ENCODE peak calls at places on chromosomes 1 and 21, in five cellular contexts. I, E, A, X and K are unnamed samples.

GRCh38 chr1:90340604-90341003 is 345.7 kb downstream of the ZNF326 start:
- DNase-seq in I (peak), E (no peak), X (no peak), A (no peak), K (no peak)

GRCh38 chr1:22364764-22365163 is 86.9 kb upstream of the ZBTB40 start:
- DNase-seq in I (no peak), E (peak), A (no peak), X (no peak), K (no peak)

GRCh38 chr1:15826810-15827507 is 19.5 kb upstream of the UQCRHL start:
- DNase-seq in E (no peak), I (no peak), A (no peak), X (no peak), K (no peak)

GRCh38 chr21:34835526-34835925 is 166.7 kb downstream of the CLIC6 start:
- DNase-seq in X (no peak), E (no peak), A (no peak), I (peak), K (peak)

GRCh38 chr1:156641761-156642264 is at the start of gene BCAN:
- DNase-seq in I (no peak), A (no peak), E (no peak), X (no peak), K (no peak)

GRCh38 chr1:193786996-193787546 is 600.7 kb upstream of the B3GALT2 start:
- DNase-seq in E (no peak), I (no peak), X (no peak), A (no peak), K (peak)

GRCh38 chr1:39711359-39712340 is 20.4 kb upstream of the HPCAL4 start:
- DNase-seq in I (no peak), X (no peak), A (no peak), E (peak), K (no peak)

GRCh38 chr21:37231671-37232070 is 35.5 kb downstream of the VPS26C start:
- DNase-seq in I (no peak), E (no peak), A (no peak), X (no peak), K (no peak)

GRCh38 chr1:38071530-38072266 is 25.1 kb upstream of the POU3F1 start:
- DNase-seq in A (no peak), X (no peak), E (peak), I (no peak), K (no peak)

GRCh38 chr1:211643324-211644212 is 31.9 kb downstream of the NEK2 start:
- DNase-seq in A (peak), I (no peak), E (peak), X (no peak), K (peak)

GRCh38 chr1:169046671-169047070 is 59.8 kb upstream of the ATP1B1 start:
- DNase-seq in E (no peak), A (no peak), I (no peak), X (no peak), K (peak)

GRCh38 chr1:224502459-224503160 is 68.0 kb upstream of the WDR26 start:
- DNase-seq in A (peak), I (peak), E (peak), X (no peak), K (peak)

GRCh38 chr1:155219592-155220031 is 11.1 kb downstream of the MTX1 start:
- DNase-seq in I (peak), E (peak), A (no peak), X (no peak), K (peak)

GRCh38 chr1:33257388-33257758 is 1.1 kb downstream of the ZNF362 start:
- DNase-seq in E (no peak), X (no peak), I (no peak), A (no peak), K (no peak)

GRCh38 chr21:29798840-29799239 is 141.0 kb downstream of the GRIK1 start:
- DNase-seq in I (no peak), E (no peak), A (no peak), X (no peak), K (no peak)

GRCh38 chr1:110084226-110085078 is 14.0 kb upstream of the ALX3 start:
- DNase-seq in E (no peak), I (peak), A (peak), X (peak), K (peak)

GRCh38 chr1:34681481-34682451 is 73.1 kb upstream of the GJB5 start:
- DNase-seq in E (peak), A (peak), I (peak), X (peak), K (peak)

GRCh38 chr1:62232885-62233284 is 38.2 kb downstream of the L1TD1 start:
- DNase-seq in A (no peak), E (no peak), X (no peak), I (no peak), K (no peak)

GRCh38 chr1:91613594-91613993 is 112.9 kb downstream of the CDC7 start:
- DNase-seq in X (no peak), I (no peak), A (no peak), E (no peak), K (peak)

GRCh38 chr1:234170622-234171021 is 202.6 kb upstream of the COA6 start:
- DNase-seq in E (no peak), A (no peak), I (peak), X (no peak), K (no peak)

GRCh38 chr1:200346744-200347143 is 63.1 kb downstream of the ZNF281 start:
- DNase-seq in X (no peak), E (no peak), A (no peak), I (no peak), K (no peak)

GRCh38 chr1:34900775-34901502 is 28.5 kb downstream of the DLGAP3 start:
- DNase-seq in I (no peak), A (no peak), E (no peak), X (no peak), K (no peak)

GRCh38 chr1:235286667-235287066 is 41.3 kb downstream of the ARID4B start:
- DNase-seq in X (no peak), E (no peak), A (no peak), I (no peak), K (no peak)

GRCh38 chr1:192538407-192539311 is 36.9 kb upstream of the RGS1 start:
- DNase-seq in I (no peak), A (no peak), E (no peak), X (peak), K (no peak)

GRCh38 chr1:162075862-162076261 is 6.4 kb downstream of the NOS1AP start:
- DNase-seq in I (no peak), A (no peak), X (no peak), E (no peak), K (no peak)

GRCh38 chr1:21598904-21599303 is 70.3 kb downstream of the RAP1GAP start:
- DNase-seq in I (no peak), E (no peak), A (no peak), X (no peak), K (no peak)

GRCh38 chr21:41767606-41768370 is 936 bp upstream of the RIPK4 start:
- DNase-seq in I (no peak), E (no peak), X (no peak), A (no peak), K (no peak)

GRCh38 chr1:88684482-88685238 is 587 bp downstream of the PKN2 start:
- DNase-seq in X (no peak), E (peak), A (peak), I (peak), K (peak)

GRCh38 chr1:31467005-31467674 is 54.1 kb downstream of the SERINC2 start:
- DNase-seq in X (no peak), E (no peak), I (no peak), A (no peak), K (no peak)

GRCh38 chr21:43916691-43917514 is 51.9 kb downstream of the AGPAT3 start:
- DNase-seq in E (peak), A (no peak), I (no peak), X (peak), K (no peak)

GRCh38 chr1:50348449-50349241 is 74.6 kb downstream of the DMRTA2 start:
- DNase-seq in E (peak), I (peak), A (peak), X (no peak), K (peak)

GRCh38 chr1:244836135-244836521 is 670 bp downstream of the COX20 start:
- DNase-seq in E (peak), X (no peak), I (peak), A (no peak), K (no peak)

GRCh38 chr21:37793660-37794059 is 122.6 kb downstream of the KCNJ6 start:
- DNase-seq in A (no peak), I (no peak), E (no peak), X (no peak), K (no peak)

GRCh38 chr1:20604678-20605077 is 15.8 kb downstream of the CDA start:
- DNase-seq in A (no peak), X (no peak), I (peak), E (no peak), K (peak)

GRCh38 chr1:155471891-155472290 is 90.7 kb downstream of the ASH1L start:
- DNase-seq in A (no peak), I (no peak), X (no peak), E (no peak), K (no peak)

GRCh38 chr1:154906621-154907081 is 29.9 kb downstream of the PMVK start:
- DNase-seq in E (no peak), A (peak), I (peak), X (no peak), K (peak)

GRCh38 chr1:80054129-80054528 is 1047.6 kb upstream of the ADGRL4 start:
- DNase-seq in E (peak), I (no peak), A (no peak), X (no peak), K (no peak)

GRCh38 chr1:117967472-117967871 is 37.9 kb downstream of the WDR3 start:
- DNase-seq in X (no peak), A (no peak), I (no peak), E (no peak), K (no peak)

GRCh38 chr1:148357037-148357436 is 126.1 kb downstream of the PPIAL4G start:
- DNase-seq in A (no peak), X (no peak), E (no peak), I (no peak), K (no peak)

GRCh38 chr1:148362930-148363810 is 119.9 kb downstream of the PPIAL4G start:
- DNase-seq in E (no peak), I (no peak), A (no peak), X (no peak), K (no peak)

GRCh38 chr1:148367596-148367995 is 115.5 kb downstream of the PPIAL4G start:
- DNase-seq in X (no peak), E (no peak), A (no peak), I (no peak), K (no peak)

DNA sequence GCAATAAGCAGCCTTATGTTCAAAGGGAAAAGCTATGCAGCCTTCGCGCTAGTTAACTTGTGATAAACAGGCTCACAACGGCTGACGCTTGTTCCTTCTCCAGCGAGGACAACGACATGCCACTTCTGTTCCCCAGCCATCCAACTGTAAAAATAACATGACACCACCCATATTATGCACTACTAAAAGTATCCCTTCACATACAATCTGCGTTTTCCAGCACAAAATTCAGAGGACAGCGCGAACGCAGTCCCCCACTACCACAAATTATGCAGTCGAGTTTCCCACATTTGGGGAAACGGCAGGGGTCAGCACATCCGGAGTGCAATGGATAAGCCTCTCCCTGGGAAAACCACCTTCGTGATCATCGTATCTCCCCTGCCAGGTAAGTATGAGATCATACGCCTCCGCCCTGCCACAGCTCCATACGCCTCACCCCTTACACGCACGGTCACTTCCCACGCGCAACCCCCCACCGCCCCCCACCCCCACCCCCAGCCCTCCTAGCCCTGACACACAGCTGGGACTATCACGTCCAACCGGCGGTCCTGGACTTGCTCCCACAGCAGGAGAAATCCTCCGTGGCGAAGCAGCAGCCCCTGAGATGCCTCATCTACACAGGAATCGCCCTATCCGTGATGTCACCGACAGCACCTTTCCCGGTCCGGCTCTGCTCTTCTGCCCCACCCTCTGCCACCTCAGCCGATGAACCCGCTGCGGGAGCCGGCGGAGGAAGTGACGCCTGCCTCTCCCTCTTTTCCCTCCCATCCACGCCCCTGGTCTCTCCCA is 120.8 kb downstream of the PPIAL4G start:
- DNase-seq in E (no peak), I (no peak), X (peak), A (peak), K (peak)
- H3K27ac ChIP-seq in E (no peak), I (no peak), X (no peak), A (no peak), K (peak)

GRCh38 chr1:59686170-59686569 is 128.6 kb upstream of the HOOK1 start:
- DNase-seq in X (no peak), E (no peak), A (no peak), I (no peak), K (no peak)
- TF ChIP-seq POLR2AphosphoS5 in X (no peak), E (no peak), A (no peak), I (no peak), K (no peak)

GRCh38 chr1:2970311-2971145 is 50.7 kb upstream of the ACTRT2 start:
- DNase-seq in E (no peak), I (no peak), X (no peak), A (no peak), K (no peak)

GRCh38 chr1:2972011-2972878 is 49.0 kb upstream of the ACTRT2 start:
- DNase-seq in A (no peak), X (no peak), I (no peak), E (no peak), K (no peak)

GRCh38 chr1:2969870-2970291 is 51.4 kb upstream of the ACTRT2 start:
- DNase-seq in I (no peak), X (no peak), E (no peak), A (no peak), K (no peak)

GRCh38 chr1:2971609-2972008 is 49.7 kb upstream of the ACTRT2 start:
- DNase-seq in E (no peak), I (no peak), A (peak), X (no peak), K (no peak)

DNA sequence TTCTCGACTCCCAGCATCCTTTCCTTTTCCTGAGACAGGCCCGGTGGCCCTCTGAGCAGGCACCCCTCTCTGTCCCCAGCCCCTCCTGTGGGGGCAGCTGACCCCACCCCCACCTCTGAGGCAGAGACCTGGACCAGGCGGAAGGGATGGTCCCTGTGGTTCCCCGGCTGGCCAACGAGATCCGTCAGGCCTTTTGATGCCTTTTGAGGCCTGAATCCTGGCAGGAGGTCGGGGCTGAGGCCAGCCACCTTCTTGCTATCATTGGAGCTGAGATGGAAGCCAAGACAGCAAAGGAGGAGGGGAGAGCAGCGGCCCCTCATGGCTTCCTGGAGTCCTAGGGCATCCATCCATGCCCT is 50.1 kb upstream of the ACTRT2 start:
- DNase-seq in A (no peak), I (no peak), X (no peak), E (no peak), K (no peak)
- H3K27ac ChIP-seq in A (no peak), I (no peak), X (no peak), E (no peak), K (no peak)

GRCh38 chr1:153728305-153729066 is 636 bp downstream of the INTS3 start:
- DNase-seq in E (peak), X (no peak), I (peak), A (no peak), K (peak)
- TF ChIP-seq POLR2AphosphoS5 in E (no peak), X (no peak), I (no peak), A (no peak), K (no peak)

DNA sequence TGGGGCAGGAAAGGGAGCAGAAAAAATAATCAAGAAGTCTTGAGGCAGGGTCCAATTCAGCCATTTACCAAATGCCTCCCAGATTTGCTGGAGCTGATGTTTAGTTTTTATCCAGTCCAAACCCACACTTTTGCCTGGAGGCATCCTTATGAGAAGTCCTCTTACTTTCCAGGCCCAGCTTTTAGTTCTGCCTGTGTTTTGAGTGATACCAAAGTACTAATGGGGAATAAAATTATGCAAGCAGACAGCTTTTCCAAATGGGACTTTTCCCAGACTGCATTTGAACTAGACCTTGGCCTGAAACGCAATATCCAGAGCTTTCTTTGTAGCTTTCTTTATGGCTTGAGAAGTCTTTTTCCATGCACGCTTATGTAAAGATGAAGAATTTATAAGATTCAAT is 236.7 kb upstream of the RAB4A start:
- DNase-seq in X (no peak), E (no peak), A (no peak), I (no peak), K (no peak)
- H3K27ac ChIP-seq in X (no peak), E (no peak), A (no peak), I (no peak), K (no peak)

GRCh38 chr1:99170516-99170915 is 93.8 kb upstream of the PLPPR4 start:
- DNase-seq in A (no peak), I (no peak), E (no peak), X (no peak), K (no peak)
- TF ChIP-seq POLR2AphosphoS5 in A (no peak), I (no peak), E (no peak), X (no peak), K (no peak)

GRCh38 chr1:42680921-42681683 is 1.1 kb upstream of the YBX1 start:
- DNase-seq in I (peak), X (no peak), A (no peak), E (peak), K (no peak)
- H3K27ac ChIP-seq in I (peak), X (peak), A (peak), E (peak), K (peak)

GRCh38 chr1:43835141-43836021 is 98.2 kb upstream of the ARTN start:
- DNase-seq in E (peak), I (peak), X (no peak), A (no peak), K (no peak)

GRCh38 chr1:43836267-43836951 is 97.2 kb upstream of the ARTN start:
- DNase-seq in A (peak), E (peak), X (peak), I (peak), K (peak)

GRCh38 chr1:43831866-43832654 is 101.5 kb upstream of the ARTN start:
- DNase-seq in A (no peak), E (no peak), I (peak), X (peak), K (no peak)

GRCh38 chr1:43833013-43833412 is 100.6 kb upstream of the ARTN start:
- DNase-seq in E (no peak), A (no peak), X (no peak), I (no peak), K (no peak)

DNA sequence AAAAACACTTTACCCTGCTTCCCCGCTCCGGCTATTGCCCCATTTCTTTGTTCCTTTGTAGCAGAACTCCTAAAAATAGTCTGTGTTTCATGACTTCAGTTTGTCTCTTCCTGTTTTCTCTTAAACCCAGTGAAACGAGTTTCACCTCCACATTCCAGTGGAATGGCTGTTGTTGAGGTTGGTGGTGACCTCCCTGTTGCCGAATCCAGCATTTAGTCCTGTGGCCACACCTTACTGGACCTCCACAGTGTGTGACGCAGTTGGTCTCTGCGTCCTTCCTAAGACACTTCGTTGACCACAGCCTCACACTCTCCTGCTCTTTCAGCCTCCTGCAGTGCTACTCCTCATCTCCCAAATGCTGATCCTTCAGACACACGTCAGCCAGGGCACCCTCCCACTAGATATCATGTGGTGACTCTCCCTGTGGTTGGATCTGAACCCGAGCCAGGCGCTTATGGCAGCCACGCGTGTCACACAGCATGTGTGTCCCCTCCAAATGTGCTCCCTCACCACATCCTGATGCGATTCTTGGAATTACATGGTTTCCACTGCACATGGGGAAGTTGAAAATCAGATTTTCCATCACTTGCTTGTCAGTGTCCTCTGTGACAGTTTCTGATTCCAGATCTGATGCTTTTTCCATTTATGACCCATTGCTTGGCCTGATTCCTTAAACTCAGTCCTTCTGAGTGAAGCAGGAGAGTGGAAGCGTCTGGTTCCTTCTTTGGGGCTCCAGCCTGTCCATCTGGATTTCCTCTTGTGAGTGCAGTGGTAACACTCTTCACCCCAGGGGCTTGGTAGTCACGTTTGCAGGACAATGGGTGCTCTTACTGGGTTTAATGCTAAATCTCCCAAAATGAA is 99.1 kb upstream of the ARTN start:
- DNase-seq in A (no peak), X (no peak), E (peak), I (peak), K (no peak)
- TF ChIP-seq POLR2AphosphoS5 in A (no peak), X (no peak), E (no peak), I (peak), K (no peak)